ENCODE peak calls at places on chromosome 18, in ten cellular contexts. V, Z, X, O, Q, G, H, T, F and E are unnamed samples.

GRCh38 chr18:42929181-42929580 is 186.3 kb downstream of the RIT2 start:
- DNase-seq in Q (no peak), H (no peak), V (no peak), F (no peak), O (no peak), G (no peak), T (no peak), Z (no peak), X (no peak), E (no peak)

GRCh38 chr18:79952996-79953559 is 1.6 kb upstream of the SLC66A2 start:
- DNase-seq in Q (peak), T (no peak), F (no peak), H (no peak), Z (no peak), O (no peak), X (no peak), G (no peak), V (no peak), E (no peak)

GRCh38 chr18:21270453-21270852 is 28.4 kb downstream of the GREB1L start:
- DNase-seq in H (no peak), Q (no peak), T (peak), Z (no peak), X (no peak), V (no peak), F (no peak), O (no peak), G (no peak), E (no peak)

GRCh38 chr18:21996261-21996892 is 173.0 kb upstream of the GATA6 start:
- DNase-seq in T (no peak), Z (no peak), O (no peak), H (no peak), V (no peak), X (no peak), Q (no peak), G (no peak), F (no peak), E (no peak)

GRCh38 chr18:13192970-13193369 is 25.6 kb upstream of the LDLRAD4 start:
- DNase-seq in F (no peak), Q (no peak), O (no peak), Z (no peak), H (no peak), V (no peak), T (no peak), X (no peak), G (no peak), E (no peak)

GRCh38 chr18:47986724-47987455 is 56.4 kb upstream of the SMAD2 start:
- DNase-seq in Q (no peak), H (no peak), T (no peak), O (peak), V (no peak), F (no peak), Z (no peak), X (no peak), G (no peak), E (no peak)

GRCh38 chr18:75477913-75478312 is 50.4 kb upstream of the SMIM21 start:
- DNase-seq in Q (no peak), V (no peak), O (peak), H (no peak), Z (no peak), X (no peak), G (no peak), F (no peak), T (peak), E (no peak)

GRCh38 chr18:31610841-31611240 is 19.2 kb downstream of the TTR start:
- DNase-seq in H (peak), G (no peak), Z (no peak), V (no peak), T (no peak), F (no peak), O (peak), Q (peak), X (no peak), E (no peak)

GRCh38 chr18:45755936-45756335 is 32.0 kb downstream of the SLC14A1 start:
- DNase-seq in H (peak), X (no peak), F (no peak), Q (no peak), Z (peak), G (no peak), V (no peak), T (peak), O (no peak), E (no peak)

GRCh38 chr18:31134988-31135529 is 27.6 kb downstream of the DSC1 start:
- DNase-seq in F (no peak), G (no peak), O (no peak), V (no peak), X (no peak), Z (no peak), T (no peak), H (no peak), Q (no peak), E (no peak)

GRCh38 chr18:62224229-62224628 is 37.2 kb downstream of the RELCH start:
- DNase-seq in X (no peak), Q (no peak), T (no peak), H (no peak), V (no peak), G (no peak), F (no peak), O (no peak), Z (no peak), E (no peak)

GRCh38 chr18:46369323-46369722 is 265.1 kb downstream of the HAUS1 start:
- DNase-seq in O (no peak), T (peak), H (no peak), F (no peak), X (no peak), G (no peak), Q (peak), V (no peak), Z (no peak), E (no peak)

GRCh38 chr18:46343940-46344372 is 239.8 kb downstream of the HAUS1 start:
- DNase-seq in Q (peak), X (peak), H (peak), T (no peak), F (peak), G (peak), V (no peak), Z (no peak), O (peak), E (peak)

GRCh38 chr18:23207191-23207955 is 72.1 kb downstream of the CABLES1 start:
- DNase-seq in V (no peak), Z (peak), O (peak), G (no peak), Q (peak), X (no peak), T (no peak), H (peak), F (no peak), E (no peak)

GRCh38 chr18:10973579-10974260 is 175.6 kb downstream of the PIEZO2 start:
- DNase-seq in Q (no peak), X (no peak), V (no peak), Z (no peak), F (no peak), G (no peak), T (no peak), H (peak), O (no peak), E (no peak)

GRCh38 chr18:49207373-49207772 is 253.1 kb downstream of the DYM start:
- DNase-seq in H (no peak), O (no peak), F (no peak), X (no peak), T (peak), G (no peak), Q (no peak), Z (no peak), V (no peak), E (no peak)

GRCh38 chr18:79381811-79382311 is 13.9 kb upstream of the NFATC1 start:
- DNase-seq in Q (no peak), G (no peak), F (no peak), T (no peak), Z (peak), H (no peak), X (no peak), V (no peak), O (no peak), E (no peak)

GRCh38 chr18:21145371-21145770 is 33.8 kb upstream of the ROCK1 start:
- DNase-seq in T (no peak), V (no peak), H (no peak), X (no peak), G (no peak), Z (no peak), Q (no peak), O (no peak), F (no peak), E (no peak)

GRCh38 chr18:10279905-10280658 is 174.4 kb upstream of the APCDD1 start:
- DNase-seq in G (no peak), Q (no peak), V (no peak), H (no peak), T (no peak), F (no peak), X (no peak), O (no peak), Z (no peak), E (no peak)

GRCh38 chr18:69758458-69758857 is 189.2 kb downstream of the CD226 start:
- DNase-seq in F (no peak), Q (no peak), Z (no peak), G (no peak), O (no peak), T (peak), X (no peak), H (no peak), V (no peak), E (no peak)

GRCh38 chr18:24446953-24447537 is 13.4 kb upstream of the HRH4 start:
- DNase-seq in X (no peak), O (peak), T (no peak), Q (peak), F (no peak), V (no peak), G (no peak), Z (no peak), H (no peak), E (no peak)

GRCh38 chr18:29874519-29875098 is 1167.9 kb downstream of the DSC3 start:
- DNase-seq in T (peak), H (peak), V (peak), F (no peak), X (no peak), Q (peak), G (no peak), Z (no peak), O (peak), E (peak)

GRCh38 chr18:59379772-59380530 is 20.9 kb upstream of the LMAN1 start:
- DNase-seq in X (no peak), Q (no peak), V (no peak), H (no peak), F (no peak), T (peak), O (no peak), G (no peak), Z (no peak), E (no peak)

GRCh38 chr18:56168049-56168781 is 470.2 kb downstream of the TXNL1 start:
- DNase-seq in T (peak), H (no peak), F (no peak), Q (peak), G (no peak), X (no peak), O (no peak), Z (peak), V (no peak), E (no peak)

GRCh38 chr18:31684279-31685096 is at the start of gene B4GALT6:
- DNase-seq in X (no peak), G (peak), F (peak), Q (peak), Z (no peak), O (peak), T (no peak), H (no peak), V (no peak), E (no peak)

GRCh38 chr18:49464718-49465598 is 4.5 kb upstream of the DYM start:
- DNase-seq in T (peak), V (no peak), Q (peak), G (no peak), O (peak), F (no peak), X (no peak), H (no peak), Z (no peak), E (no peak)

GRCh38 chr18:41524674-41525470 is 430.2 kb upstream of the PIK3C3 start:
- DNase-seq in Z (no peak), O (no peak), V (no peak), F (no peak), H (no peak), X (no peak), G (no peak), T (no peak), Q (no peak), E (no peak)

GRCh38 chr18:45686892-45687611 is 36.9 kb upstream of the SLC14A1 start:
- DNase-seq in Q (no peak), G (peak), F (peak), X (peak), T (no peak), H (peak), O (peak), V (no peak), Z (no peak), E (peak)

GRCh38 chr18:44896817-44897216 is 216.1 kb downstream of the SETBP1 start:
- DNase-seq in H (no peak), Z (no peak), F (no peak), T (no peak), Q (no peak), G (no peak), V (no peak), X (no peak), O (no peak), E (no peak)

GRCh38 chr18:35355140-35355618 is 11.0 kb upstream of the ZNF24 start:
- DNase-seq in O (peak), F (peak), X (peak), G (peak), T (peak), Q (peak), H (peak), Z (peak), V (peak), E (peak)

GRCh38 chr18:5995626-5996025 is 100.3 kb upstream of the TMEM200C start:
- DNase-seq in T (no peak), G (no peak), V (no peak), X (no peak), H (no peak), Z (no peak), Q (peak), O (no peak), F (no peak), E (no peak)

GRCh38 chr18:49183921-49184320 is 233.2 kb upstream of the SMAD7 start:
- DNase-seq in Q (no peak), O (no peak), X (no peak), H (no peak), V (no peak), T (peak), G (no peak), F (no peak), Z (peak), E (no peak)

GRCh38 chr18:21241224-21242131 is 554 bp upstream of the GREB1L start:
- DNase-seq in T (peak), V (no peak), O (no peak), G (no peak), H (no peak), Z (no peak), X (no peak), Q (peak), F (no peak), E (no peak)

GRCh38 chr18:35949903-35950627 is 22.4 kb upstream of the RMP24 start:
- DNase-seq in G (peak), X (peak), F (peak), V (peak), T (peak), O (peak), H (peak), Q (peak), Z (no peak), E (peak)

GRCh38 chr18:70113511-70113910 is 92.0 kb downstream of the RTTN start:
- DNase-seq in T (no peak), X (no peak), H (no peak), Q (no peak), Z (no peak), O (no peak), V (no peak), G (no peak), F (no peak), E (no peak)

GRCh38 chr18:27715751-27716150 is 461.2 kb downstream of the CDH2 start:
- DNase-seq in G (no peak), O (no peak), T (peak), H (no peak), Q (no peak), V (no peak), X (no peak), F (no peak), Z (no peak), E (no peak)

GRCh38 chr18:32549248-32549842 is 78.7 kb upstream of the GAREM1 start:
- DNase-seq in Q (peak), V (peak), T (peak), F (no peak), Z (no peak), O (peak), H (peak), X (no peak), G (peak), E (peak)

GRCh38 chr18:55779461-55779710 is 191.4 kb upstream of the TCF4 start:
- DNase-seq in Z (no peak), X (no peak), O (peak), F (no peak), G (no peak), T (peak), H (peak), V (peak), Q (no peak), E (no peak)

GRCh38 chr18:27785815-27786537 is 391.0 kb downstream of the CDH2 start:
- DNase-seq in H (peak), T (no peak), X (no peak), Q (peak), G (no peak), O (no peak), Z (no peak), V (no peak), F (no peak), E (no peak)

GRCh38 chr18:48003426-48004349 is 73.2 kb upstream of the SMAD2 start:
- DNase-seq in Z (no peak), T (peak), G (no peak), Q (no peak), X (no peak), O (no peak), F (no peak), V (no peak), H (peak), E (no peak)